ENCODE peak calls at places on chromosome 6, in seven cellular contexts. B is lower lobe of right lung, R is NCI-H1694 treated with DMSO at 0.1 percent for 48 hours, C is posterior vena cava, L is NCI-H2171, X is brain microvascular endothelial cell, F is cardiac muscle cell. M is an unnamed sample.
A peak's percentile ranks its signal among the peaks of the same experiment; 100 is the strongest.

GRCh38 chr6:53752440-53752839 is 42.4 kb upstream of the LRRC1 start:
- DNase-seq in B (no peak), R (no peak), X (no peak), L (no peak), F (no peak), C (no peak), M (no peak)

GRCh38 chr6:128208851-128209580 is 308.2 kb upstream of the THEMIS start:
- DNase-seq in X (peak; percentile 62), L (no peak), C (no peak), B (no peak), R (no peak), F (no peak), M (no peak)

GRCh38 chr6:143806282-143807102 is 36.6 kb upstream of the LTV1 start:
- DNase-seq in B (peak; percentile 59), L (no peak), F (no peak), X (peak; percentile 93), R (no peak), C (no peak), M (peak; percentile 19)

GRCh38 chr6:85679445-85680123 is 36.9 kb upstream of the SYNCRIP start:
- DNase-seq in L (no peak), B (no peak), F (no peak), C (no peak), R (no peak), X (no peak), M (no peak)

GRCh38 chr6:15441215-15441868 is 195.5 kb downstream of the JARID2 start:
- DNase-seq in L (peak; percentile 23), R (peak; percentile 75), X (peak; percentile 70), F (peak; percentile 62), B (no peak), C (no peak), M (peak; percentile 22)

GRCh38 chr6:21103626-21104224 is 489.8 kb upstream of the SOX4 start:
- DNase-seq in R (no peak), F (no peak), B (no peak), C (no peak), X (no peak), L (no peak), M (no peak)

GRCh38 chr6:53494076-53494475 is 50.8 kb downstream of the GCLC start:
- DNase-seq in L (no peak), X (no peak), B (no peak), F (no peak), C (no peak), R (no peak), M (no peak)

GRCh38 chr6:36733300-36733699 is 35.7 kb downstream of the RAB44 start:
- DNase-seq in L (no peak), C (no peak), X (no peak), R (no peak), B (no peak), F (no peak), M (no peak)

GRCh38 chr6:131367206-131367873 is 205.7 kb upstream of the ARG1 start:
- DNase-seq in R (no peak), L (no peak), X (no peak), B (no peak), F (no peak), C (no peak), M (no peak)

GRCh38 chr6:57252975-57253374 is 30.9 kb upstream of the RAB23 start:
- DNase-seq in R (no peak), F (no peak), B (no peak), C (no peak), X (no peak), L (no peak), M (no peak)

GRCh38 chr6:155959898-155960297 is 504.3 kb upstream of the NOX3 start:
- DNase-seq in X (no peak), B (no peak), R (no peak), C (no peak), F (no peak), L (no peak), M (no peak)

GRCh38 chr6:5994234-5994998 is 12.3 kb downstream of the NRN1 start:
- DNase-seq in X (no peak), F (no peak), C (no peak), L (no peak), R (no peak), B (no peak), M (no peak)